ENCODE peak calls at places on chromosomes 7 and 10, in ten cellular contexts. S is hypothalamus; Q is NCI-H2081; O is COLO829; M is SHP77 treated with DMSO at 0.1 percent for 48 hours; J is body of pancreas; W is ureter; I is activated T-helper 2 cell treated with anti-CD3 and anti-CD28 coated beads, Interferon-gamma antibody, Interleukin-2, Interleukin-4, amounts not matched to agents 10 μg/mL and 5 μg/mL and 100 μg/mL, durations not matched to agents 14 hours and 24 hours and 36 hours; G is M059J; C is globus pallidus. V is an unnamed sample.
A peak's percentile ranks its signal among the peaks of the same experiment; 100 is the strongest.

GRCh38 chr10:115022754-115023153 is 70.4 kb upstream of the ATRNL1 start:
- DNase-seq in S (no peak), Q (no peak), O (no peak), M (no peak), J (no peak), W (no peak), I (no peak), G (no peak), C (no peak), V (no peak)

GRCh38 chr7:29557954-29558353 is 5.7 kb upstream of the PRR15 start:
- DNase-seq in S (no peak), Q (no peak), O (no peak), M (no peak), J (peak; percentile 51), W (no peak), I (no peak), G (peak; percentile 42), C (peak; percentile 54), V (no peak)

GRCh38 chr10:71608863-71609768 is 110.5 kb downstream of the C10orf105 start:
- DNase-seq in S (peak; percentile 77), Q (peak; percentile 32), O (peak; percentile 35), M (no peak), J (peak; percentile 78), W (peak; percentile 75), I (peak; percentile 34), G (peak; percentile 41), C (peak; percentile 82), V (no peak)

GRCh38 chr10:70657036-70657435 is 15.3 kb upstream of the ADAMTS14 start:
- DNase-seq in S (no peak), Q (no peak), O (no peak), M (no peak), J (no peak), W (peak; percentile 14), I (no peak), G (peak; percentile 10), C (no peak), V (no peak)

GRCh38 chr7:82050792-82051191 is 280.9 kb upstream of the HGF start:
- DNase-seq in S (no peak), Q (no peak), O (no peak), M (no peak), J (no peak), W (no peak), I (no peak), G (peak; percentile 23), C (peak; percentile 22), V (no peak)

GRCh38 chr7:93957767-93958166 is 36.2 kb downstream of the GNG11 start:
- DNase-seq in S (no peak), Q (no peak), O (no peak), M (no peak), J (no peak), W (no peak), I (no peak), G (no peak), C (no peak), V (no peak)

GRCh38 chr10:123754105-123754504 is 88.0 kb downstream of the GPR26 start:
- DNase-seq in S (no peak), Q (no peak), O (no peak), M (no peak), J (no peak), W (no peak), I (no peak), G (no peak), C (no peak), V (no peak)

GRCh38 chr7:9870674-9871073 is 1103.0 kb upstream of the PHF14 start:
- DNase-seq in S (no peak), Q (no peak), O (no peak), M (no peak), J (no peak), W (no peak), I (no peak), G (no peak), C (no peak), V (no peak)

GRCh38 chr10:10786334-10787090 is 231.2 kb upstream of the CELF2 start:
- DNase-seq in S (no peak), Q (no peak), O (no peak), M (no peak), J (no peak), W (no peak), I (no peak), G (peak; percentile 9), C (no peak), V (no peak)

GRCh38 chr7:151993977-151994676 is 31.3 kb upstream of the GALNT11 start:
- DNase-seq in S (no peak), Q (no peak), O (no peak), M (no peak), J (no peak), W (no peak), I (no peak), G (no peak), C (no peak), V (no peak)

GRCh38 chr10:1627945-1628344 is 109.4 kb downstream of the ADARB2 start:
- DNase-seq in S (no peak), Q (no peak), O (no peak), M (no peak), J (no peak), W (no peak), I (no peak), G (no peak), C (no peak), V (no peak)

GRCh38 chr10:94052901-94053638 is 59.3 kb downstream of the PLCE1 start:
- DNase-seq in S (no peak), Q (no peak), O (no peak), M (no peak), J (no peak), W (no peak), I (no peak), G (no peak), C (no peak), V (no peak)

GRCh38 chr10:123021517-123021916 is 12.7 kb downstream of the ACADSB start:
- DNase-seq in S (no peak), Q (no peak), O (no peak), M (no peak), J (no peak), W (no peak), I (no peak), G (no peak), C (no peak), V (no peak)

GRCh38 chr10:34906021-34906965 is 91.2 kb upstream of the PARD3 start:
- DNase-seq in S (no peak), Q (no peak), O (no peak), M (no peak), J (peak; percentile 5), W (peak; percentile 79), I (no peak), G (no peak), C (no peak), V (peak; percentile 88)

GRCh38 chr7:14902589-14902963 is at the start of gene DGKB:
- DNase-seq in S (no peak), Q (peak; percentile 76), O (no peak), M (peak; percentile 72), J (peak; percentile 2), W (peak; percentile 42), I (no peak), G (peak; percentile 32), C (peak; percentile 21), V (no peak)

GRCh38 chr10:101961591-101962498 is 94.1 kb downstream of the ARMH3 start:
- DNase-seq in S (no peak), Q (no peak), O (no peak), M (no peak), J (peak; percentile 76), W (no peak), I (no peak), G (peak; percentile 50), C (no peak), V (no peak)

GRCh38 chr10:33286186-33286934 is 48.1 kb downstream of the NRP1 start:
- DNase-seq in S (no peak), Q (no peak), O (no peak), M (no peak), J (no peak), W (no peak), I (no peak), G (no peak), C (no peak), V (no peak)

GRCh38 chr10:8416192-8416701 is 361.8 kb downstream of the GATA3 start:
- DNase-seq in S (no peak), Q (no peak), O (no peak), M (no peak), J (no peak), W (no peak), I (peak; percentile 65), G (peak; percentile 72), C (no peak), V (no peak)

GRCh38 chr10:83372646-83373045 is 766.7 kb upstream of the GHITM start:
- DNase-seq in S (no peak), Q (no peak), O (no peak), M (no peak), J (no peak), W (no peak), I (no peak), G (no peak), C (no peak), V (no peak)

GRCh38 chr10:106705576-106706526 is 458.7 kb downstream of the SORCS1 start:
- DNase-seq in S (peak; percentile 45), Q (peak; percentile 3), O (peak; percentile 31), M (no peak), J (peak; percentile 69), W (peak; percentile 61), I (peak; percentile 9), G (peak; percentile 45), C (peak; percentile 70), V (peak; percentile 10)

GRCh38 chr7:31517513-31517912 is 3.6 kb downstream of the ITPRID1 start:
- DNase-seq in S (no peak), Q (no peak), O (no peak), M (no peak), J (no peak), W (no peak), I (no peak), G (no peak), C (no peak), V (no peak)

GRCh38 chr10:75764974-75765551 is 333.6 kb downstream of the LRMDA start:
- DNase-seq in S (no peak), Q (no peak), O (no peak), M (no peak), J (no peak), W (no peak), I (no peak), G (no peak), C (no peak), V (no peak)

GRCh38 chr7:150450491-150450992 is at the start of gene GIMAP8:
- DNase-seq in S (no peak), Q (no peak), O (no peak), M (no peak), J (peak; percentile 68), W (no peak), I (peak; percentile 46), G (no peak), C (peak; percentile 64), V (no peak)

GRCh38 chr10:7070950-7071349 is 339.9 kb downstream of the SFMBT2 start:
- DNase-seq in S (no peak), Q (no peak), O (no peak), M (no peak), J (no peak), W (no peak), I (no peak), G (no peak), C (no peak), V (no peak)

GRCh38 chr10:132253092-132253687 is 54.6 kb downstream of the STK32C start:
- DNase-seq in S (no peak), Q (no peak), O (no peak), M (no peak), J (no peak), W (no peak), I (no peak), G (no peak), C (no peak), V (no peak)

GRCh38 chr7:102208826-102209225 is 77.8 kb upstream of the SH2B2 start:
- DNase-seq in S (no peak), Q (no peak), O (no peak), M (no peak), J (peak; percentile 28), W (no peak), I (no peak), G (no peak), C (no peak), V (no peak)

GRCh38 chr10:36172054-36172531 is 530.0 kb upstream of the FZD8 start:
- DNase-seq in S (no peak), Q (no peak), O (no peak), M (no peak), J (no peak), W (no peak), I (no peak), G (peak; percentile 73), C (no peak), V (no peak)

GRCh38 chr10:58107506-58107905 is 160.2 kb downstream of the IPMK start:
- DNase-seq in S (no peak), Q (no peak), O (peak; percentile 4), M (no peak), J (no peak), W (no peak), I (no peak), G (peak; percentile 79), C (no peak), V (no peak)

V was measured in NCI-H1436 treated with DMSO at 0.1 percent for 48 hours.